ENCODE peak calls at places on chromosomes 4 and X, in six cellular contexts. R, I, H, J, B and Q are unnamed samples.
A peak's percentile ranks its signal among the peaks of the same experiment; 100 is the strongest.

GRCh38 chr4:26762650-26763049 is 98.0 kb upstream of the STIM2 start:
- DNase-seq in R (no peak), I (no peak), H (no peak), J (no peak), B (no peak), Q (no peak)

GRCh38 chrX:12042615-12043014 is 95.7 kb upstream of the FRMPD4 start:
- DNase-seq in R (no peak), I (no peak), H (no peak), J (no peak), B (no peak), Q (no peak)

GRCh38 chrX:132774312-132774711 is 184.1 kb downstream of the HS6ST2 start:
- DNase-seq in R (no peak), I (no peak), H (no peak), J (no peak), B (no peak), Q (no peak)

GRCh38 chrX:48816014-48816810 is 10.1 kb upstream of the ERAS start:
- DNase-seq in R (no peak), I (no peak), H (no peak), J (no peak), B (no peak), Q (no peak)

GRCh38 chrX:67523932-67524331 is 19.9 kb upstream of the AR start:
- DNase-seq in R (no peak), I (no peak), H (no peak), J (no peak), B (no peak), Q (no peak)

GRCh38 chr4:154417358-154417673 is 74.3 kb downstream of the DCHS2 start:
- DNase-seq in R (no peak), I (no peak), H (no peak), J (no peak), B (no peak), Q (no peak)

GRCh38 chr4:69829678-69830077 is 30.3 kb downstream of the SULT1E1 start:
- DNase-seq in R (no peak), I (no peak), H (no peak), J (no peak), B (no peak), Q (no peak)

GRCh38 chr4:92236907-92237306 is 66.9 kb upstream of the GRID2 start:
- DNase-seq in R (no peak), I (no peak), H (no peak), J (no peak), B (no peak), Q (no peak)

GRCh38 chrX:69133561-69134542 is 31.4 kb downstream of the PJA1 start:
- DNase-seq in R (peak; percentile 8), I (no peak), H (no peak), J (no peak), B (peak; percentile 87), Q (no peak)

GRCh38 chr4:116925900-116926457 is 159.4 kb downstream of the TRAM1L1 start:
- DNase-seq in R (no peak), I (no peak), H (no peak), J (peak; percentile 38), B (peak; percentile 86), Q (peak; percentile 75)

GRCh38 chrX:150546711-150547153 is 21.7 kb upstream of the MTM1 start:
- DNase-seq in R (no peak), I (no peak), H (peak; percentile 31), J (no peak), B (no peak), Q (no peak)

GRCh38 chr4:184422378-184422777 is 52.0 kb downstream of the IRF2 start:
- DNase-seq in R (no peak), I (no peak), H (no peak), J (no peak), B (no peak), Q (no peak)

GRCh38 chr4:142721187-142721586 is 124.9 kb downstream of the INPP4B start:
- DNase-seq in R (no peak), I (no peak), H (no peak), J (no peak), B (no peak), Q (no peak)

GRCh38 chr4:138348055-138348454 is 105.9 kb upstream of the SLC7A11 start:
- DNase-seq in R (no peak), I (no peak), H (no peak), J (no peak), B (no peak), Q (no peak)

GRCh38 chrX:116230136-116230886 is 59.8 kb downstream of the AGTR2 start:
- DNase-seq in R (no peak), I (no peak), H (no peak), J (no peak), B (no peak), Q (no peak)

GRCh38 chr4:71201817-71202576 is 136.8 kb upstream of the SLC4A4 start:
- DNase-seq in R (no peak), I (no peak), H (no peak), J (no peak), B (no peak), Q (no peak)

GRCh38 chrX:100979881-100980607 is 10.5 kb downstream of the ARL13A start:
- DNase-seq in R (no peak), I (no peak), H (no peak), J (no peak), B (no peak), Q (no peak)

GRCh38 chrX:103954259-103954658 is 8.2 kb upstream of the TMSB15B start:
- DNase-seq in R (no peak), I (no peak), H (no peak), J (no peak), B (no peak), Q (no peak)

GRCh38 chr4:83905952-83906351 is 370.0 kb downstream of the GPAT3 start:
- DNase-seq in R (no peak), I (no peak), H (no peak), J (no peak), B (peak; percentile 76), Q (no peak)

GRCh38 chr4:176034936-176035335 is 30.7 kb upstream of the WDR17 start:
- DNase-seq in R (no peak), I (no peak), H (no peak), J (no peak), B (no peak), Q (no peak)

GRCh38 chrX:1380672-1381233 is 11.2 kb downstream of the SLC25A6 start:
- DNase-seq in R (no peak), I (no peak), H (no peak), J (no peak), B (peak; percentile 78), Q (peak; percentile 56)

GRCh38 chrX:12949205-12949926 is 25.5 kb upstream of the TMSB4X start:
- DNase-seq in R (no peak), I (no peak), H (no peak), J (no peak), B (no peak), Q (no peak)

GRCh38 chr4:109945056-109945455 is 32.4 kb downstream of the EGF start:
- DNase-seq in R (no peak), I (no peak), H (no peak), J (peak; percentile 59), B (no peak), Q (no peak)

GRCh38 chr4:159267940-159268327 is 165.1 kb downstream of the RAPGEF2 start:
- DNase-seq in R (no peak), I (no peak), H (no peak), J (no peak), B (no peak), Q (no peak)

GRCh38 chrX:69503228-69503834 is 795 bp upstream of the NALF2 start:
- DNase-seq in R (no peak), I (no peak), H (no peak), J (no peak), B (no peak), Q (no peak)

GRCh38 chrX:131729295-131729694 is 185.4 kb downstream of the OR13H1 start:
- DNase-seq in R (no peak), I (peak; percentile 90), H (peak; percentile 75), J (peak; percentile 91), B (no peak), Q (peak; percentile 87)

GRCh38 chr4:24748758-24749350 is 46.5 kb upstream of the SOD3 start:
- DNase-seq in R (no peak), I (no peak), H (no peak), J (no peak), B (no peak), Q (no peak)

GRCh38 chrX:134990475-134991473 is at the start of gene SMIM10:
- DNase-seq in R (peak; percentile 79), I (peak; percentile 23), H (no peak), J (peak; percentile 88), B (peak; percentile 77), Q (peak; percentile 75)

GRCh38 chr4:126757219-126757618 is 875.5 kb upstream of the INTU start:
- DNase-seq in R (no peak), I (no peak), H (no peak), J (no peak), B (no peak), Q (no peak)

GRCh38 chr4:169996379-169997245 is 29.6 kb downstream of the MFAP3L start:
- DNase-seq in R (no peak), I (no peak), H (no peak), J (no peak), B (no peak), Q (no peak)

GRCh38 chr4:128716325-128716724 is 93.2 kb upstream of the JADE1 start:
- DNase-seq in R (peak; percentile 10), I (no peak), H (no peak), J (no peak), B (no peak), Q (no peak)
- H3K4me3 ChIP-seq in R (no peak overlapping the region), I (no peak overlapping the region), H (no peak overlapping the region), J (no peak overlapping the region), B (no peak overlapping the region), Q (no peak overlapping the region)

DNA sequence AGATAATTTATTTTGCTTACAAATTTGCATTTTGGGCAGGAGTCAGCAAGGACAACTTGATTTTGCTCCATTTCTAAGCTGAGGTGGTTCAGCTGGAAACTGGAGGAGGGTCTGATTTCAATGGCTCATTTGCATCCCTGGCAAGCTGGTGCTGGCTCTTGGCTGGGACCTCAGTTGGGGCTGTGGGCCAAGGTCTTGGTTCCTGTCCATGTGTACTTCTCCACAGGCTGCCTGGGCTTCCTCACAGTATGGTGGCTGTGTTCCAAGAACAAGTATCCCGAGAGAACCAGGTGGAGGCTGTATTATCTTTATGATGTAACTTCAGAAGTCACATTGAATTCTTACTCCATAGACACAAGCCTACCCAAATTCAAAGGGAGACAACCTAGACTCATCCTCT is 77.0 kb upstream of the STX18 start:
- DNase-seq in R (no peak), I (no peak), H (no peak), J (no peak), B (no peak), Q (no peak)
- H3K9me3 ChIP-seq in R (no peaks in the 10 kb centered on the region), I (no peaks in the 10 kb centered on the region), H (no peaks in the 10 kb centered on the region), J (no peaks in the 10 kb centered on the region), B (no peaks in the 10 kb centered on the region), Q (no peaks in the 10 kb centered on the region)

DNA sequence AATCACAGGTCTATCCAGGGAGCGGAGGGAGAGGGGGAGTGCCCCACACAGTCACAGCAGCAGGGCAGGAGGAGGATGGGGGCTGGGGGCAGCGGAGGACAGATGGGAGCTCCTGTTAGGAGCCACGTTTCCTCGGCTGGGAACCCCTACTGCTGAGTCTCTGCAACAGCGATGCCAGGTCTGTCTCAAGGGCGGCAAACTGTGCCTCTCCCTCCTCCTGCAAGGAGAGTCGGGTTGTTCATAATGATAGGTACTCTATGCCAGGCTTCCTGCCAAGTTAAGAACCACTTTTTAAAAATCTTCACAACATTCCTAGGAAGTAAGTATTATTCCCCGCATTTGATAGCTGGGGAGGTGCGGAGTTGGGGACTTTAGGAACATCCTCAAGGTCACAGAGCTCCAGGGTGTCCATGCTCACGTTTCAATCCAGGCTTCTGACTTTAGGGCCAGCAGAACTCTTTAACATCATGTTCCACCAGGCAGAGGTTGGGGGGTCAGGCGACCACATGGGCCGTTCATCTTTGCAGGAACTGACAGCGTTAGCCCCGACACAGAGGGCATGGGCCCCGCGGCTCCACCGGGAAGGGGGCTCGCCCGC is 98.3 kb upstream of the MAML3 start:
- DNase-seq in R (no peak), I (peak; percentile 34), H (no peak), J (peak; percentile 52), B (peak; percentile 81), Q (no peak)
- H3K4me1 ChIP-seq in R (peaks cover 41% of the 10 kb centered on the region), I (peaks cover 4% of the 10 kb centered on the region), H (peaks cover 3% of the 10 kb centered on the region), J (peaks cover 12% of the 10 kb centered on the region), B (peaks cover 20% of the 10 kb centered on the region), Q (peaks cover 29% of the 10 kb centered on the region)

GRCh38 chr4:37663552-37663951 is 22.6 kb downstream of the RELL1 start:
- DNase-seq in R (no peak), I (no peak), H (no peak), J (no peak), B (no peak), Q (no peak)
- H3K4me3 ChIP-seq in R (no peak overlapping the region), I (no peak overlapping the region), H (no peak overlapping the region), J (no peak overlapping the region), B (no peak overlapping the region), Q (no peak overlapping the region)